ENCODE peak calls at places on chromosomes 11 and 22, in seven cellular contexts. One of them, this sample, is unnamed. For H3K36me3, the result is how much of the 10 kb centered on the place peaks cover.

GRCh38 chr11:131973017-131973416 is 602.6 kb downstream of the NTM start:
- DNase-seq in astrocyte: no peak
- DNase-seq in BJ: no peak
- DNase-seq in IMR-90: no peak
- DNase-seq in brain microvascular endothelial cell: no peak
- DNase-seq in mesendoderm: no peak
- DNase-seq in fibroblast of lung: no peak
- DNase-seq in this sample: no peak

GRCh38 chr11:95592455-95592854 is 197.1 kb downstream of the FAM76B start:
- DNase-seq in astrocyte: peak
- DNase-seq in brain microvascular endothelial cell: no peak
- DNase-seq in IMR-90: peak
- DNase-seq in BJ: no peak
- DNase-seq in mesendoderm: peak
- DNase-seq in fibroblast of lung: peak
- DNase-seq in this sample: peak

GRCh38 chr11:62556102-62556871 is 9.7 kb upstream of the AHNAK start:
- DNase-seq in brain microvascular endothelial cell: peak
- DNase-seq in IMR-90: peak
- DNase-seq in astrocyte: peak
- DNase-seq in fibroblast of lung: peak
- DNase-seq in mesendoderm: peak
- DNase-seq in BJ: peak
- DNase-seq in this sample: peak

GRCh38 chr22:44026630-44027511 is 2.8 kb downstream of the PARVB start:
- DNase-seq in fibroblast of lung: peak
- DNase-seq in astrocyte: peak
- DNase-seq in mesendoderm: no peak
- DNase-seq in brain microvascular endothelial cell: peak
- DNase-seq in BJ: no peak
- DNase-seq in IMR-90: peak
- DNase-seq in this sample: peak

GRCh38 chr11:6968816-6969215 is 42.6 kb downstream of the ZNF215 start:
- DNase-seq in BJ: peak
- DNase-seq in fibroblast of lung: peak
- DNase-seq in brain microvascular endothelial cell: no peak
- DNase-seq in mesendoderm: no peak
- DNase-seq in IMR-90: peak
- DNase-seq in astrocyte: peak
- DNase-seq in this sample: no peak

GRCh38 chr11:32893947-32894827 is 1.6 kb downstream of the QSER1 start:
- DNase-seq in BJ: peak
- DNase-seq in mesendoderm: peak
- DNase-seq in brain microvascular endothelial cell: peak
- DNase-seq in fibroblast of lung: peak
- DNase-seq in IMR-90: peak
- DNase-seq in astrocyte: peak
- DNase-seq in this sample: peak

GRCh38 chr11:131025421-131026126 is 109.3 kb upstream of the SNX19 start:
- DNase-seq in BJ: no peak
- DNase-seq in fibroblast of lung: peak
- DNase-seq in astrocyte: peak
- DNase-seq in brain microvascular endothelial cell: no peak
- DNase-seq in mesendoderm: no peak
- DNase-seq in IMR-90: no peak
- DNase-seq in this sample: no peak

GRCh38 chr11:96744697-96745096 is 354.9 kb downstream of the JRKL start:
- DNase-seq in BJ: no peak
- DNase-seq in astrocyte: no peak
- DNase-seq in IMR-90: peak
- DNase-seq in fibroblast of lung: no peak
- DNase-seq in mesendoderm: no peak
- DNase-seq in brain microvascular endothelial cell: no peak
- DNase-seq in this sample: no peak

GRCh38 chr22:39081557-39081956 is 4.5 kb downstream of the APOBEC3G start:
- DNase-seq in mesendoderm: no peak
- DNase-seq in astrocyte: no peak
- DNase-seq in brain microvascular endothelial cell: no peak
- DNase-seq in IMR-90: no peak
- DNase-seq in BJ: no peak
- DNase-seq in fibroblast of lung: no peak
- DNase-seq in this sample: no peak

GRCh38 chr11:100681064-100681502 is 6.0 kb upstream of the ARHGAP42 start:
- DNase-seq in astrocyte: peak
- DNase-seq in IMR-90: peak
- DNase-seq in fibroblast of lung: peak
- DNase-seq in brain microvascular endothelial cell: peak
- DNase-seq in mesendoderm: peak
- DNase-seq in BJ: no peak
- DNase-seq in this sample: peak

GRCh38 chr22:35972559-35972958 is 56.1 kb downstream of the RBFOX2 start:
- DNase-seq in BJ: no peak
- DNase-seq in IMR-90: no peak
- DNase-seq in mesendoderm: no peak
- DNase-seq in astrocyte: no peak
- DNase-seq in brain microvascular endothelial cell: no peak
- DNase-seq in fibroblast of lung: peak
- DNase-seq in this sample: no peak

GRCh38 chr11:13174090-13174489 is 103.5 kb upstream of the BMAL1 start:
- DNase-seq in IMR-90: peak
- DNase-seq in brain microvascular endothelial cell: no peak
- DNase-seq in astrocyte: peak
- DNase-seq in mesendoderm: no peak
- DNase-seq in BJ: no peak
- DNase-seq in fibroblast of lung: peak
- DNase-seq in this sample: no peak

GRCh38 chr11:117627259-117627658 is 169.8 kb downstream of the DSCAML1 start:
- DNase-seq in astrocyte: no peak
- DNase-seq in brain microvascular endothelial cell: no peak
- DNase-seq in IMR-90: no peak
- DNase-seq in fibroblast of lung: no peak
- DNase-seq in BJ: no peak
- DNase-seq in mesendoderm: no peak
- DNase-seq in this sample: no peak

GRCh38 chr11:5242933-5243844 is 6.5 kb downstream of the HBG1 start:
- DNase-seq in mesendoderm: no peak
- DNase-seq in IMR-90: peak
- DNase-seq in fibroblast of lung: peak
- DNase-seq in astrocyte: no peak
- DNase-seq in BJ: no peak
- DNase-seq in brain microvascular endothelial cell: peak
- DNase-seq in this sample: no peak

GRCh38 chr11:121699801-121700200 is 247.0 kb upstream of the SORL1-AS1 start:
- DNase-seq in mesendoderm: no peak
- DNase-seq in BJ: no peak
- DNase-seq in brain microvascular endothelial cell: no peak
- DNase-seq in astrocyte: no peak
- DNase-seq in fibroblast of lung: no peak
- DNase-seq in IMR-90: no peak
- DNase-seq in this sample: no peak

GRCh38 chr11:61969838-61970452 is 2.5 kb upstream of the FTH1 start:
- DNase-seq in BJ: peak
- DNase-seq in brain microvascular endothelial cell: peak
- DNase-seq in IMR-90: peak
- DNase-seq in fibroblast of lung: peak
- DNase-seq in astrocyte: peak
- DNase-seq in mesendoderm: no peak
- DNase-seq in this sample: no peak

GRCh38 chr11:133476570-133477262 is 55.6 kb downstream of the OPCML start:
- DNase-seq in astrocyte: no peak
- DNase-seq in mesendoderm: peak
- DNase-seq in IMR-90: no peak
- DNase-seq in BJ: no peak
- DNase-seq in fibroblast of lung: no peak
- DNase-seq in brain microvascular endothelial cell: no peak
- DNase-seq in this sample: no peak

GRCh38 chr22:50461536-50461935 is 13.3 kb downstream of the SBF1 start:
- DNase-seq in brain microvascular endothelial cell: no peak
- DNase-seq in mesendoderm: no peak
- DNase-seq in IMR-90: no peak
- DNase-seq in BJ: no peak
- DNase-seq in astrocyte: no peak
- DNase-seq in fibroblast of lung: no peak
- DNase-seq in this sample: no peak
- H3K36me3 ChIP-seq in brain microvascular endothelial cell: half or more
- H3K36me3 ChIP-seq in mesendoderm: under half
- H3K36me3 ChIP-seq in IMR-90: half or more
- H3K36me3 ChIP-seq in BJ: half or more
- H3K36me3 ChIP-seq in astrocyte: under half
- H3K36me3 ChIP-seq in fibroblast of lung: under half
- H3K36me3 ChIP-seq in this sample: under half

DNA sequence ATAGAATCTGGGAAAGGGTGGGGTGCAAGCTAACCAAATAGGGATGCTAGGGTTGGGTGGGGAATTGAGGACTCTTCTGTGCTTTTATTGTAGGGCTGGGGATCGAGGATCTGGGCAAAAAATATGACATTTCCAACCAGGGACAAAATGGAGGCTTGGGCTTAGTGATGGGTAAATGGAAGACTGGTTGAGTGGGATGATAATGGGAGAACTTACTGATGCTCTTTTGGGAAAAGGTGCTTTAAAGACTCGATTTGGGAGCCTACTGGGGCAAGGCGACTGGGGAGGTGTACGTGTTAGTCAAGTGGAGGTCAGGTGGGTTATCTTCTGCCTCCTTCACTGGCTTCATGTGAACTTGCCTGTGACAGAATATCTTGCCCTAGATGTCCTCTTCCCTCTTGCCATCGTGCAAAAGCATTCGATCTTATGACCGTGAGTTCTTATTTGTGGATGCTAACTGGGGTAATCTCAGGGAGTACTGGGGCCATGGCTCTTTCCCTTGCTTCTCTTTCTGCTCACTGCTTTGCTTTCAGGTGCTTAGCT is 10.4 kb upstream of the RBM4 start:
- DNase-seq in fibroblast of lung: no peak
- DNase-seq in IMR-90: no peak
- DNase-seq in brain microvascular endothelial cell: no peak
- DNase-seq in mesendoderm: no peak
- DNase-seq in BJ: no peak
- DNase-seq in astrocyte: no peak
- DNase-seq in this sample: no peak
- H3K36me3 ChIP-seq in fibroblast of lung: under half
- H3K36me3 ChIP-seq in IMR-90: half or more
- H3K36me3 ChIP-seq in brain microvascular endothelial cell: half or more
- H3K36me3 ChIP-seq in mesendoderm: under half
- H3K36me3 ChIP-seq in BJ: under half
- H3K36me3 ChIP-seq in astrocyte: half or more
- H3K36me3 ChIP-seq in this sample: under half

GRCh38 chr11:94315664-94316063 is 11.3 kb downstream of the IZUMO1R start:
- DNase-seq in fibroblast of lung: peak
- DNase-seq in mesendoderm: no peak
- DNase-seq in astrocyte: peak
- DNase-seq in IMR-90: peak
- DNase-seq in BJ: peak
- DNase-seq in brain microvascular endothelial cell: peak
- DNase-seq in this sample: no peak
- H3K36me3 ChIP-seq in fibroblast of lung: under half
- H3K36me3 ChIP-seq in mesendoderm: under half
- H3K36me3 ChIP-seq in astrocyte: under half
- H3K36me3 ChIP-seq in IMR-90: under half
- H3K36me3 ChIP-seq in BJ: under half
- H3K36me3 ChIP-seq in brain microvascular endothelial cell: under half
- H3K36me3 ChIP-seq in this sample: under half

GRCh38 chr11:74615988-74616387 is 23.6 kb downstream of the POLD3 start:
- DNase-seq in brain microvascular endothelial cell: no peak
- DNase-seq in mesendoderm: no peak
- DNase-seq in IMR-90: peak
- DNase-seq in BJ: no peak
- DNase-seq in astrocyte: no peak
- DNase-seq in fibroblast of lung: no peak
- DNase-seq in this sample: no peak
- H3K36me3 ChIP-seq in brain microvascular endothelial cell: under half
- H3K36me3 ChIP-seq in mesendoderm: under half
- H3K36me3 ChIP-seq in IMR-90: under half
- H3K36me3 ChIP-seq in BJ: under half
- H3K36me3 ChIP-seq in astrocyte: under half
- H3K36me3 ChIP-seq in fibroblast of lung: under half
- H3K36me3 ChIP-seq in this sample: under half

DNA sequence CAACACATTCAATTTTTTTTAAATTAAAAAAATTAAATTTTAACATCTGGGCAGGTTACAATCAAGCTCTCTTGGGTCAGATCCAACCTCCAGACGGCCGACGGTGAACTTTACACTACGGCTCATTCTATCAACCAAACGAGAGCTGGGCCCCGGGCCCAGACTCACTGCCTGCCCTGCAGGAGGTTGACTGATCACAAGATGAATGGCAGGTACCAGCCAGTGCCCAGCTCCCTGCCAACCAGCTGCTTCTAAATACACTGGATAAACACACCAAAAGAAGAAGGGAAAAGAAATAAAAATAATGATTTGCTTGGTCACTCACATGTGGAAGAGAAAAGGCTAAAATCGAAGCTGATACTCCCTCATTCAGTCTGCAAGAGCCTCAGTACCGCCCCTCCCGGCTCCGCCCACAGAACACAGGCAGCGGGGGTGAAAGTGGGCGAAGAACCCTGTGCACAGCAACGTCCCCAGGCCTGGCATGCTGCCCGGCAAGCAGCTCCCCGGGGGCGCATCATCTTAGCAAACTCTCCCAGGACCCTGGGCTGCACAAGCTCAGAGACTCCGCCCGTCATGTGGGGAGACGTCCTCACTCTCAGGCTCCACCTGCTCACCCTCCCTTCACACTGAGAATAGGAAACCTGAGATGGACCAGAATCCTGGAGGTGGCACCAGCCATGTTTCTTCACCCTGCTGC is 303.4 kb downstream of the SHANK2 start:
- DNase-seq in fibroblast of lung: no peak
- DNase-seq in IMR-90: no peak
- DNase-seq in BJ: no peak
- DNase-seq in astrocyte: no peak
- DNase-seq in brain microvascular endothelial cell: no peak
- DNase-seq in mesendoderm: no peak
- DNase-seq in this sample: no peak
- H3K36me3 ChIP-seq in fibroblast of lung: under half
- H3K36me3 ChIP-seq in IMR-90: under half
- H3K36me3 ChIP-seq in BJ: under half
- H3K36me3 ChIP-seq in astrocyte: under half
- H3K36me3 ChIP-seq in brain microvascular endothelial cell: under half
- H3K36me3 ChIP-seq in mesendoderm: under half
- H3K36me3 ChIP-seq in this sample: under half